ENCODE peak calls at places on chromosomes 6 and 20, in four cellular contexts. S is activated CD4-positive, alpha-beta T cell treated with anti-CD3 and anti-CD28 coated beads, Interleukin-2, amount 50 U/mL, for 48 hours; V is stimulated activated CD4-positive, alpha-beta T cell treated with anti-CD3 and anti-CD28 coated beads, Interleukin-15, amount 100 ng/mL, for 1 hour; M is GM23248. J is an unnamed sample.
A peak's percentile ranks its signal among the peaks of the same experiment; 100 is the strongest.

GRCh38 chr6:124356276-124356810 is 552.7 kb downstream of the NKAIN2 start:
- DNase-seq in S (no peak), V (no peak), M (no peak), J (no peak)

GRCh38 chr6:33143113-33143760 is 49.0 kb downstream of the COL11A2 start:
- DNase-seq in S (no peak), V (no peak), M (no peak), J (no peak)

GRCh38 chr20:59015812-59016711 is 3.2 kb upstream of the TUBB1 start:
- DNase-seq in S (no peak), V (no peak), M (no peak), J (no peak)

GRCh38 chr20:48725589-48725991 is 102.2 kb downstream of the PREX1 start:
- DNase-seq in S (no peak), V (no peak), M (peak; percentile 19), J (no peak)

GRCh38 chr20:31440012-31440659 is at the start of gene DEFB123:
- DNase-seq in S (peak; percentile 23), V (no peak), M (no peak), J (no peak)

GRCh38 chr6:165847407-165848098 is 184.5 kb upstream of the PDE10A start:
- DNase-seq in S (no peak), V (no peak), M (no peak), J (no peak)

GRCh38 chr6:45479834-45480696 is 102.3 kb upstream of the SUPT3H start:
- DNase-seq in S (no peak), V (no peak), M (peak; percentile 57), J (no peak)

GRCh38 chr6:131795366-131795765 is 12.5 kb upstream of the ENPP1 start:
- DNase-seq in S (no peak), V (no peak), M (no peak), J (no peak)

GRCh38 chr6:140586426-140587061 is 1212.1 kb upstream of the CITED2 start:
- DNase-seq in S (peak; percentile 13), V (no peak), M (no peak), J (no peak)

GRCh38 chr6:166351715-166352285 is 9.5 kb upstream of the SFT2D1 start:
- DNase-seq in S (no peak), V (no peak), M (no peak), J (no peak)

GRCh38 chr6:5100806-5101205 is 15.7 kb downstream of the PPP1R3G start:
- DNase-seq in S (no peak), V (no peak), M (no peak), J (no peak)

GRCh38 chr6:104908031-104908430 is 48.3 kb upstream of the HACE1 start:
- DNase-seq in S (no peak), V (no peak), M (peak; percentile 54), J (no peak)

GRCh38 chr20:31718952-31719643 is 3.6 kb downstream of the BCL2L1 start:
- DNase-seq in S (no peak), V (no peak), M (no peak), J (no peak)

GRCh38 chr6:163428373-163428772 is 13.9 kb downstream of the QKI start:
- DNase-seq in S (no peak), V (no peak), M (no peak), J (no peak)

GRCh38 chr20:41340327-41341055 is at the start of gene LPIN3:
- DNase-seq in S (peak; percentile 66), V (peak; percentile 37), M (peak; percentile 93), J (peak; percentile 85)

J was measured in GOT3.